ENCODE peak calls at places on chromosomes 11 and 22, in nine cellular contexts. X, T, Q, E, L, Z, N, S and O are unnamed samples.

GRCh38 chr11:8338138-8338537 is 74.5 kb upstream of the LMO1 start:
- DNase-seq in L (peak; percentile 22), E (peak; percentile 46), T (peak; percentile 59), Q (no peak), X (peak; percentile 3), Z (peak; percentile 21), N (no peak), S (no peak), O (no peak)

GRCh38 chr11:20070459-20070858 is 89.8 kb downstream of the DBX1 start:
- DNase-seq in L (no peak), E (no peak), T (no peak), S (no peak), Q (no peak), X (no peak), Z (peak; percentile 92), N (no peak), O (no peak)

GRCh38 chr11:122421684-122422083 is 233.8 kb upstream of the UBASH3B start:
- DNase-seq in L (peak; percentile 82), Z (no peak), N (no peak), T (no peak), E (no peak), S (no peak), Q (no peak), X (no peak), O (no peak)

GRCh38 chr11:67120881-67121710 is 2.0 kb downstream of the KDM2A start:
- DNase-seq in L (peak; percentile 44), Z (no peak), T (peak; percentile 22), S (peak; percentile 69), Q (no peak), X (peak; percentile 76), N (no peak), E (peak; percentile 24), O (peak; percentile 94)

GRCh38 chr11:32109138-32109537 is 18.3 kb downstream of the RCN1 start:
- DNase-seq in Z (no peak), X (no peak), E (no peak), L (peak; percentile 77), Q (no peak), N (no peak), T (no peak), S (no peak), O (no peak)

GRCh38 chr11:830295-831131 is 2.2 kb upstream of the CD151 start:
- DNase-seq in Z (peak; percentile 88), L (peak; percentile 77), N (no peak), Q (peak; percentile 64), S (no peak), X (peak; percentile 66), E (peak; percentile 85), T (peak; percentile 31), O (no peak)

GRCh38 chr22:48757581-48757980 is 1070.1 kb downstream of the BRD1 start:
- DNase-seq in S (no peak), Z (no peak), L (no peak), T (no peak), Q (no peak), X (no peak), E (no peak), N (no peak), O (no peak)

GRCh38 chr11:86101941-86102407 is 33.1 kb upstream of the PICALM start:
- DNase-seq in Z (no peak), X (no peak), N (no peak), E (no peak), Q (no peak), L (peak; percentile 83), T (no peak), S (no peak), O (no peak)

GRCh38 chr11:35246725-35247124 is 107.8 kb downstream of the CD44 start:
- DNase-seq in E (no peak), L (peak; percentile 45), X (no peak), S (no peak), Q (no peak), N (no peak), T (no peak), Z (no peak), O (no peak)

GRCh38 chr11:61413496-61413895 is 16.3 kb downstream of the CPSF7 start:
- DNase-seq in E (no peak), N (no peak), S (no peak), X (no peak), L (peak; percentile 44), Q (no peak), T (no peak), Z (no peak), O (no peak)

GRCh38 chr22:24326266-24326665 is 55.6 kb downstream of the SPECC1L start:
- DNase-seq in Z (no peak), S (no peak), N (no peak), L (no peak), E (no peak), Q (no peak), T (no peak), X (no peak), O (no peak)

GRCh38 chr11:6531267-6531752 is 34.2 kb downstream of the DNHD1 start:
- DNase-seq in Q (no peak), N (no peak), L (peak; percentile 58), T (no peak), X (peak; percentile 51), S (no peak), E (peak; percentile 64), Z (peak; percentile 37), O (no peak)

GRCh38 chr11:66338276-66339162 is 2.3 kb upstream of the RIN1 start:
- DNase-seq in E (no peak), X (no peak), T (no peak), S (no peak), Q (no peak), L (no peak), Z (no peak), N (no peak), O (no peak)

GRCh38 chr11:3723014-3723708 is 52.0 kb upstream of the CHRNA10 start:
- DNase-seq in S (peak; percentile 47), Q (no peak), L (peak; percentile 91), X (peak; percentile 23), Z (no peak), T (no peak), E (no peak), N (no peak), O (peak; percentile 11)

GRCh38 chr11:289706-290620 is 1.0 kb downstream of the PGGHG start:
- DNase-seq in Q (no peak), Z (no peak), T (peak; percentile 37), L (no peak), X (no peak), N (no peak), E (no peak), S (no peak), O (no peak)

GRCh38 chr11:69296890-69297224 is 2.9 kb downstream of the MYEOV start:
- DNase-seq in X (no peak), E (peak; percentile 39), L (no peak), Q (no peak), S (no peak), Z (no peak), T (no peak), N (no peak), O (no peak)

GRCh38 chr11:86335131-86335768 is 33.2 kb downstream of the HIKESHI start:
- DNase-seq in E (no peak), Q (no peak), X (no peak), N (no peak), Z (no peak), L (peak; percentile 74), T (no peak), S (no peak), O (no peak)

GRCh38 chr22:45647532-45648225 is 24.0 kb upstream of the ATXN10 start:
- DNase-seq in E (no peak), Z (no peak), N (no peak), Q (no peak), T (no peak), L (no peak), S (no peak), X (no peak), O (no peak)